ENCODE peak calls at places on chromosomes 11 and 22, in six cellular contexts. O, Y, J, T, E and H are unnamed samples.

GRCh38 chr22:22425783-22426624 is 82.5 kb downstream of the ZNF280B start:
- DNase-seq in O (no peak), Y (no peak), J (no peak), T (no peak), E (no peak), H (no peak)

GRCh38 chr11:129225190-129225589 is 33.1 kb upstream of the ARHGAP32 start:
- DNase-seq in O (no peak), Y (no peak), J (no peak), T (no peak), E (no peak), H (no peak)

GRCh38 chr22:26161746-26162145 is 7.5 kb upstream of the SEZ6L start:
- DNase-seq in O (no peak), Y (no peak), J (no peak), T (no peak), E (no peak), H (no peak)

GRCh38 chr11:121487191-121487590 is 34.4 kb upstream of the SORL1-AS1 start:
- DNase-seq in O (no peak), Y (no peak), J (no peak), T (no peak), E (no peak), H (no peak)

GRCh38 chr11:12680246-12680939 is 6.2 kb downstream of the TEAD1 start:
- DNase-seq in O (peak; percentile 95), Y (peak; percentile 89), J (peak; percentile 83), T (peak; percentile 97), E (no peak), H (peak; percentile 70)

GRCh38 chr11:27520226-27520625 is 13.7 kb upstream of the LIN7C start:
- DNase-seq in O (no peak), Y (no peak), J (no peak), T (no peak), E (no peak), H (no peak)

GRCh38 chr11:131864205-131864604 is 493.8 kb downstream of the NTM start:
- DNase-seq in O (no peak), Y (no peak), J (no peak), T (no peak), E (no peak), H (no peak)

GRCh38 chr11:60914620-60915249 is 777 bp downstream of the TMEM109 start:
- DNase-seq in O (peak; percentile 71), Y (no peak), J (peak; percentile 35), T (peak; percentile 36), E (no peak), H (no peak)

GRCh38 chr11:75463106-75463774 is 30.2 kb upstream of the KLHL35 start:
- DNase-seq in O (no peak), Y (no peak), J (no peak), T (no peak), E (no peak), H (no peak)

GRCh38 chr22:22425366-22425765 is 83.2 kb downstream of the ZNF280B start:
- DNase-seq in O (no peak), Y (no peak), J (no peak), T (no peak), E (no peak), H (no peak)

GRCh38 chr11:79973701-79974626 is 533.1 kb upstream of the TENM4 start:
- DNase-seq in O (no peak), Y (no peak), J (no peak), T (peak; percentile 66), E (no peak), H (no peak)

GRCh38 chr11:72446929-72447753 is 12.8 kb upstream of the CLPB start:
- DNase-seq in O (no peak), Y (peak; percentile 8), J (peak; percentile 64), T (peak; percentile 79), E (no peak), H (peak; percentile 47)

GRCh38 chr11:69657456-69657910 is 16.5 kb downstream of the CCND1 start:
- DNase-seq in O (no peak), Y (no peak), J (no peak), T (no peak), E (no peak), H (no peak)

GRCh38 chr11:40134820-40135219 is 1324.6 kb downstream of the LRRC4C start:
- DNase-seq in O (no peak), Y (no peak), J (no peak), T (no peak), E (no peak), H (no peak)

DNA sequence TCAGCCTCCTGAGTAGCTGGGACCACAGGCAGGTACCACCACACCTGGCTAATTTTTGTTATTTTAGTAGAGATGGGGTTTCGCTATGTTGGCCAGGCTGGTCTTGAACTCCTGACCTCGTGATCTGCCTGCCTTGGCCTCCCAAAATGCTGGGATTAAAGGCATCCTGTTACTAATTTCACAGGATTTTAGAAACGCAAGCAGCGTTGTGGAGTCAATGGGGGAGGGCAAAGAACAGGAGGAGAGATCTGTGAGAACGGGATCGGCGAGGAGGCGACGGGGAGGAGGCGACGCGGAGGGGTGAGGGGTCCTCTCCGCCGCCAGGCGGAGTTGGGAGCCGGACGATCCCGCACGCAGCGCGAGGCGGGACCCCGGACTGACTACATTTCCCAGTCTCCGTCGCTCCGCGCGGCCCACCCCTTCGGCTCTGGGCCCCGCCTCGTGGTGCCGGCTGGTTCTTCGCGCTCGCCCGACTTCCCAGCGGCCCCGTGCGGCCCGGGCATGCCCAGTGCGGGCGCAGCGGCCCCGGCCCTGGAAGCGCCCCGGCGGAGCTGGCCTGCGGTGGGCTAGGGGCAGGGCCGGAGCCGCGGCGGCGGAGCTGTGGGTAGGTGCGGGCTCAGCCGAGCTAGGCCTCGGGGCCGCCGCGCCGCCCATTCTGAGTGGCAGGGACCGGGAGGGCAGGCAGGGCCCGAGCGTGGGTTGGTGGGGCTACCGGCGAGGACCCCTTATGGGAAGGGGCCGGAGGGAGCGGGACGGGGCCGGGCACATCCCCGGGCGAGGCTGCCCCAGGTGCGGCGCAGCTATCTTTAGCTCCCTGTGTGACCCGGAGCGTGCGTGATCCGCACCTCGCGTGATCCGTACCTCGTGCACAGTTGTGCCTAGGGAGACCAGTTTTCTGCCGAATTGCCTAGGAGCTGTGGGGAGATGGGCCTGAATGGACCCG is at the start of gene EI24:
- DNase-seq in O (peak; percentile 94), Y (peak; percentile 85), J (peak; percentile 97), T (peak; percentile 98), E (peak; percentile 77), H (no peak)
- TF ChIP-seq POLR2AphosphoS5 in O (peak; percentile 24), Y (peak; percentile 69), J (peak; percentile 80), T (peak; percentile 76), E (peak; percentile 42), H (peak; percentile 43)

GRCh38 chr11:96228472-96228871 is 114.5 kb downstream of the MAML2 start:
- DNase-seq in O (peak; percentile 87), Y (peak; percentile 84), J (no peak), T (no peak), E (no peak), H (no peak)
- TF ChIP-seq POLR2AphosphoS5 in O (no peak), Y (peak; percentile 52), J (no peak), T (no peak), E (no peak), H (no peak)

GRCh38 chr11:57792060-57792541 is 30.5 kb downstream of the CTNND1 start:
- DNase-seq in O (peak; percentile 80), Y (peak; percentile 39), J (peak; percentile 44), T (no peak), E (peak; percentile 91), H (no peak)
- TF ChIP-seq POLR2AphosphoS5 in O (no peak), Y (peak; percentile 40), J (no peak), T (no peak), E (peak; percentile 89), H (no peak)

DNA sequence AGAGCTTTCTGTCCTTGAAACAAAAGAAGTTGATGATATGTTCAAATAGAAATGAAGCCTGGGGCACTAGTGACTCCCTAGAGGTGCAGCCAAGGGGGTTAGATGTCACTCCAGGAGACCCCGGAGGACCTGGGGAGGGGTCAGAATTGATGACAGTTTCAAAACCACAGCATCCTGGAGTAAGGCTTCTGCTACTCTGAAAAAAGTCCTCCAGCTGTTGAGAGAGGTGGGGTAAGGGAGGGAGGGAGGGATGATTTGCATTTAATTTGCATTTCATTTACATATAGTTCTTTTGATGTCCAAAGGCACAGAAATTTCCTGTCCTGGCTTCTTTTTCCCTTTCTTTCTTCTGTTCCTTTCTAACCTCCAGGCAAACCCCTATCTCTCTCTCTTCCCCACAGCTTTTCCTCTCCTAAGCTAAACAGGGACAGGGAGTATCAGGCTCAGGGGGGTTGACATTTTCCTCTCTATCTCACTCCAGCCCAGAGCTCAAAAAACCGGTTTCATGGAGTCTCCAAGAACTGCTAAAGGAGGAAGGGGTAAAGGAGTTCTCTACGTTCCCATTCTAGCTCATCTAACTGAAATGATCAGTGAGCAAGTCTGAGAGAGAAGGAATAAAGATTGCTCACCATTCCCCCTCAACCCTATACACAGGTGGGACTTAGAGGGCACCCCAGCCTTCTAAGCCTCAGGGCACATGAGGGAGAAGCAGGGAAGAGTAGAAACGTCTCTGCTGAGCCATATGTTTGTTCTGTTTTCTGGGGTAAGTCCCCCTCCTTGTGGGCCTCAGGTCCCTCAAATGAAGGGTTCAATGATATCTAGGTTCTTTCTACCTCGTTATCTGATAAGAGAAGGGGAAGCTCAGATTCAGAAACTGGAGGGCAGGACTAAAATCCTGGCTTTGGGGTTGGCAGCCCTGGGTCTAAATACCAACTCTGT is 3.5 kb upstream of the POU2F3 start:
- DNase-seq in O (no peak), Y (no peak), J (peak; percentile 70), T (peak; percentile 40), E (no peak), H (peak; percentile 28)
- TF ChIP-seq POLR2AphosphoS5 in O (no peak), Y (no peak), J (peak; percentile 100), T (peak; percentile 78), E (no peak), H (peak; percentile 85)

GRCh38 chr11:124799384-124800225 is 601 bp downstream of the MSANTD2 start:
- DNase-seq in O (peak; percentile 72), Y (peak; percentile 9), J (peak; percentile 39), T (peak; percentile 65), E (peak; percentile 14), H (no peak)

GRCh38 chr11:124801014-124801413 is 808 bp upstream of the MSANTD2 start:
- DNase-seq in O (no peak), Y (no peak), J (no peak), T (no peak), E (no peak), H (no peak)

GRCh38 chr11:124800226-124800929 is at the start of gene MSANTD2:
- DNase-seq in O (peak; percentile 91), Y (peak; percentile 72), J (peak; percentile 79), T (peak; percentile 90), E (peak; percentile 26), H (no peak)

GRCh38 chr11:124798991-124799383 is 1.2 kb downstream of the MSANTD2 start:
- DNase-seq in O (no peak), Y (no peak), J (peak; percentile 26), T (peak; percentile 56), E (no peak), H (no peak)

GRCh38 chr11:124801636-124802312 is 1.6 kb upstream of the MSANTD2 start:
- DNase-seq in O (no peak), Y (no peak), J (no peak), T (no peak), E (no peak), H (no peak)
- TF ChIP-seq POLR2AphosphoS5 in O (no peak), Y (no peak), J (no peak), T (no peak), E (no peak), H (no peak)